ENCODE peak calls at places on chromosomes 7 and 10, in ten cellular contexts. J, V, Z, F, R, O, G, N, E and U are unnamed samples.

GRCh38 chr7:87226495-87226894 is 7.0 kb upstream of the TMEM243 start:
- DNase-seq in J (no peak), V (no peak), Z (no peak), F (no peak), R (no peak), O (no peak), G (no peak), N (no peak), E (no peak), U (no peak)

GRCh38 chr10:124472071-124472470 is 10.4 kb downstream of the LHPP start:
- DNase-seq in J (no peak), V (no peak), Z (no peak), F (no peak), R (no peak), O (no peak), G (no peak), N (no peak), E (no peak), U (no peak)

GRCh38 chr7:926061-927030 is 28.1 kb downstream of the ADAP1 start:
- DNase-seq in J (peak; percentile 63), V (no peak), Z (no peak), F (no peak), R (no peak), O (no peak), G (no peak), N (no peak), E (peak; percentile 17), U (peak; percentile 28)

GRCh38 chr7:1564603-1565022 is 5.2 kb downstream of the PSMG3 start:
- DNase-seq in J (no peak), V (peak; percentile 44), Z (no peak), F (no peak), R (no peak), O (no peak), G (peak; percentile 34), N (no peak), E (no peak), U (no peak)

GRCh38 chr10:97373456-97373855 is 27.7 kb downstream of the RRP12 start:
- DNase-seq in J (no peak), V (no peak), Z (no peak), F (no peak), R (no peak), O (no peak), G (no peak), N (no peak), E (no peak), U (peak; percentile 37)

GRCh38 chr7:119594956-119595355 is 678.0 kb upstream of the KCND2 start:
- DNase-seq in J (no peak), V (no peak), Z (no peak), F (no peak), R (no peak), O (no peak), G (no peak), N (no peak), E (no peak), U (no peak)

GRCh38 chr7:137354361-137354760 is 10.8 kb upstream of the PTN start:
- DNase-seq in J (no peak), V (no peak), Z (no peak), F (no peak), R (no peak), O (no peak), G (no peak), N (no peak), E (no peak), U (peak; percentile 53)

GRCh38 chr10:95178797-95179196 is 15.2 kb upstream of the ACSM6 start:
- DNase-seq in J (no peak), V (no peak), Z (no peak), F (no peak), R (no peak), O (no peak), G (no peak), N (no peak), E (no peak), U (no peak)

GRCh38 chr10:7084255-7085005 is 326.4 kb downstream of the SFMBT2 start:
- DNase-seq in J (no peak), V (no peak), Z (no peak), F (no peak), R (no peak), O (no peak), G (peak; percentile 9), N (no peak), E (no peak), U (no peak)

GRCh38 chr7:107394831-107395230 is 75.0 kb upstream of the GPR22 start:
- DNase-seq in J (no peak), V (no peak), Z (no peak), F (no peak), R (no peak), O (peak; percentile 3), G (peak; percentile 68), N (no peak), E (no peak), U (no peak)

GRCh38 chr10:48478980-48479811 is 125.7 kb downstream of the ARHGAP22 start:
- DNase-seq in J (peak; percentile 56), V (no peak), Z (no peak), F (no peak), R (no peak), O (no peak), G (no peak), N (no peak), E (peak; percentile 12), U (no peak)

GRCh38 chr7:98762620-98763019 is 107.2 kb downstream of the TMEM130 start:
- DNase-seq in J (no peak), V (no peak), Z (no peak), F (no peak), R (no peak), O (no peak), G (no peak), N (no peak), E (no peak), U (no peak)

GRCh38 chr10:11409357-11409756 is 202.1 kb downstream of the USP6NL start:
- DNase-seq in J (no peak), V (no peak), Z (no peak), F (no peak), R (no peak), O (no peak), G (no peak), N (no peak), E (no peak), U (no peak)

GRCh38 chr10:110508806-110509544 is 11.3 kb downstream of the DUSP5 start:
- DNase-seq in J (no peak), V (no peak), Z (no peak), F (no peak), R (no peak), O (no peak), G (no peak), N (no peak), E (no peak), U (no peak)

GRCh38 chr7:116348356-116348755 is 138.0 kb downstream of the TES start:
- DNase-seq in J (no peak), V (no peak), Z (no peak), F (no peak), R (no peak), O (no peak), G (no peak), N (no peak), E (no peak), U (no peak)

GRCh38 chr10:95650232-95650631 is 6.3 kb downstream of the ALDH18A1 start:
- DNase-seq in J (no peak), V (no peak), Z (no peak), F (no peak), R (no peak), O (no peak), G (peak; percentile 12), N (no peak), E (no peak), U (no peak)

GRCh38 chr10:47299989-47300931 is at the start of gene GDF10:
- DNase-seq in J (no peak), V (no peak), Z (no peak), F (peak; percentile 11), R (no peak), O (no peak), G (no peak), N (no peak), E (no peak), U (no peak)

GRCh38 chr7:135164357-135165021 is 6.0 kb downstream of the CYREN start:
- DNase-seq in J (peak; percentile 69), V (no peak), Z (no peak), F (no peak), R (no peak), O (no peak), G (no peak), N (no peak), E (no peak), U (no peak)

GRCh38 chr10:5252177-5253037 is 55.8 kb downstream of the AKR1C4 start:
- DNase-seq in J (no peak), V (peak; percentile 44), Z (no peak), F (no peak), R (no peak), O (peak; percentile 77), G (no peak), N (no peak), E (no peak), U (no peak)

GRCh38 chr7:130758429-130759056 is 24.5 kb upstream of the KLF14 start:
- DNase-seq in J (no peak), V (peak; percentile 28), Z (no peak), F (no peak), R (no peak), O (peak; percentile 58), G (peak; percentile 59), N (no peak), E (no peak), U (no peak)

GRCh38 chr7:141433698-141434097 is 117.5 kb upstream of the AGK start:
- DNase-seq in J (no peak), V (no peak), Z (no peak), F (no peak), R (no peak), O (no peak), G (no peak), N (no peak), E (no peak), U (no peak)

GRCh38 chr10:99331207-99331803 is 2.1 kb downstream of the CNNM1 start:
- DNase-seq in J (no peak), V (no peak), Z (no peak), F (no peak), R (no peak), O (peak; percentile 27), G (peak; percentile 34), N (no peak), E (no peak), U (no peak)

GRCh38 chr7:142445019-142445686 is 187.3 kb upstream of the PRSS58 start:
- DNase-seq in J (no peak), V (no peak), Z (no peak), F (peak; percentile 39), R (no peak), O (no peak), G (no peak), N (peak; percentile 29), E (no peak), U (no peak)

GRCh38 chr10:122655524-122656307 is 43.9 kb downstream of the C10orf120 start:
- DNase-seq in J (peak; percentile 51), V (no peak), Z (no peak), F (no peak), R (no peak), O (no peak), G (no peak), N (no peak), E (no peak), U (peak; percentile 73)